ENCODE peak calls at places on chromosomes 11 and 22, in seven cellular contexts. S is breast epithelium, P is K562, Q is SK-N-SH, H is sigmoid colon, U is spleen, R is GM23338. X is an unnamed sample.

GRCh38 chr11:65487467-65488272 is 11.2 kb upstream of the MALAT1 start:
- DNase-seq in R (peak; percentile 100), U (peak; percentile 93), S (peak; percentile 99), P (peak; percentile 72), Q (peak; percentile 90), H (peak; percentile 100), X (peak; percentile 98)

GRCh38 chr11:35126000-35126878 is 12.7 kb upstream of the CD44 start:
- DNase-seq in P (no peak), S (no peak), U (no peak), Q (no peak), H (no peak), R (no peak), X (no peak)

GRCh38 chr11:44566559-44566949 is 1.1 kb downstream of the CD82 start:
- DNase-seq in P (no peak), R (no peak), H (no peak), S (no peak), Q (no peak), U (no peak), X (no peak)

GRCh38 chr11:118295834-118296454 is 8.6 kb upstream of the CD3E start:
- DNase-seq in P (no peak), U (no peak), Q (no peak), S (no peak), R (peak; percentile 72), H (no peak), X (peak; percentile 55)

GRCh38 chr11:36362902-36363301 is 66.8 kb downstream of the PRR5L start:
- DNase-seq in U (no peak), R (no peak), Q (no peak), H (no peak), P (no peak), S (no peak), X (no peak)

GRCh38 chr11:1391165-1392010 is 1.7 kb downstream of the BRSK2 start:
- DNase-seq in R (peak; percentile 69), Q (peak; percentile 67), H (no peak), S (no peak), U (no peak), P (no peak), X (no peak)

GRCh38 chr11:19428206-19429001 is 187.7 kb upstream of the E2F8 start:
- DNase-seq in H (no peak), U (no peak), Q (no peak), R (peak; percentile 35), S (no peak), P (no peak), X (no peak)

GRCh38 chr11:39374963-39375698 is 2084.3 kb downstream of the LRRC4C start:
- DNase-seq in Q (peak; percentile 20), H (no peak), U (no peak), S (no peak), R (peak; percentile 53), P (peak; percentile 6), X (no peak)

GRCh38 chr11:76234704-76235232 is 28.5 kb upstream of the WNT11 start:
- DNase-seq in H (peak; percentile 84), Q (no peak), S (no peak), P (no peak), U (peak; percentile 86), R (no peak), X (peak; percentile 26)

GRCh38 chr11:120527111-120527748 is 15.7 kb downstream of the GRIK4 start:
- DNase-seq in S (no peak), Q (peak; percentile 90), P (no peak), U (peak; percentile 64), H (no peak), R (peak; percentile 94), X (no peak)

GRCh38 chr22:41833369-41834004 is 582 bp downstream of the SREBF2 start:
- DNase-seq in P (peak; percentile 73), S (peak; percentile 59), U (peak; percentile 90), Q (peak; percentile 68), H (peak; percentile 78), R (peak; percentile 60), X (peak; percentile 48)

GRCh38 chr22:28710112-28710888 is 30.7 kb upstream of the TTC28 start:
- DNase-seq in R (no peak), U (no peak), Q (peak; percentile 42), P (no peak), S (no peak), H (no peak), X (no peak)

GRCh38 chr11:130666781-130667251 is 218.4 kb downstream of the ADAMTS15 start:
- DNase-seq in P (no peak), S (no peak), U (no peak), Q (no peak), H (no peak), R (no peak), X (no peak)

GRCh38 chr22:24969588-24970301 is 17.2 kb downstream of the KIAA1671 start:
- DNase-seq in S (peak; percentile 72), P (no peak), Q (peak; percentile 85), U (no peak), H (no peak), R (no peak), X (no peak)

DNA sequence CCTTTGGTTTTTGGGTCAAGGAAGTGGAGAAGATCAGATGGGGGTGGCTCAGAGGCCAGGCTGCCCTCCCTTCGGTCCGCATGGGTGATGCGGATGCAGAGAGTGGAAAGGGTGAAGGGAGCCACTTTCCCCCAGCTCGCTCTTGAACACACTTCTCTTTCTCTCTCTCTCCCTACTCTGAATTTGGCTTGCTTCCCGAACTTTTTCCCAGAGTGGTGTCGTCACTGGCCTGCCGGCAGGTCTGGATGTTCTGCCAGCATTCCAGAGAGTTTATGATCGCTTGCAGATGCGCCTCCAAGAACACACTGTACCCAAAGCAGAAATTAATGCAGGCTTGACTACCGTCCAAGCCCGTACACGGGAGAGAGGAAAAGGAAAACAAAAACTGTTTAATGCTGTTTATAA is 103.2 kb downstream of the ZBTB16 start:
- DNase-seq in Q (peak; percentile 78), H (peak; percentile 99), P (no peak), R (no peak), S (peak; percentile 93), U (no peak), X (peak; percentile 92)
- TF ChIP-seq POLR2AphosphoS5 in Q (peak; percentile 82), H (peak; percentile 99), P (no peak), R (no peak), S (peak; percentile 97), U (peak; percentile 84), X (peak; percentile 100)

GRCh38 chr11:26028294-26028954 is 303.5 kb upstream of the ANO3 start:
- DNase-seq in R (no peak), H (no peak), P (no peak), S (no peak), Q (no peak), U (no peak), X (no peak)

GRCh38 chr11:26030419-26030818 is 301.5 kb upstream of the ANO3 start:
- DNase-seq in S (no peak), P (no peak), H (no peak), U (no peak), Q (no peak), R (no peak), X (no peak)

GRCh38 chr11:26025680-26026079 is 306.2 kb upstream of the ANO3 start:
- DNase-seq in R (no peak), S (no peak), P (no peak), Q (no peak), H (no peak), U (no peak), X (no peak)

GRCh38 chr11:26027887-26028286 is 304.0 kb upstream of the ANO3 start:
- DNase-seq in S (no peak), P (no peak), R (no peak), H (no peak), U (no peak), Q (no peak), X (no peak)
- TF ChIP-seq CTCF in S (no peak), P (no peak), R (peak; percentile 10), H (no peak), U (no peak), Q (no peak), X (no peak)

GRCh38 chr11:21066030-21066429 is 396.6 kb downstream of the NELL1 start:
- DNase-seq in S (no peak), P (no peak), H (no peak), Q (no peak), U (no peak), R (peak; percentile 22), X (no peak)
- TF ChIP-seq POLR2AphosphoS5 in S (no peak), P (no peak), H (no peak), Q (no peak), U (no peak), R (no peak), X (no peak)

GRCh38 chr11:97460091-97460490 is 1070.3 kb downstream of the JRKL start:
- DNase-seq in R (no peak), P (no peak), H (no peak), U (no peak), S (no peak), Q (peak; percentile 47), X (no peak)

GRCh38 chr11:97451441-97451840 is 1061.6 kb downstream of the JRKL start:
- DNase-seq in S (no peak), U (no peak), H (no peak), Q (no peak), P (no peak), R (no peak), X (no peak)

GRCh38 chr11:97454988-97455387 is 1065.2 kb downstream of the JRKL start:
- DNase-seq in R (peak; percentile 20), P (no peak), Q (peak; percentile 21), H (no peak), S (no peak), U (no peak), X (no peak)
- TF ChIP-seq CTCF in R (peak; percentile 61), P (peak; percentile 11), Q (peak; percentile 66), H (no peak), S (no peak), U (no peak), X (no peak)

X was measured in stomach.